ENCODE peak calls at places on chromosomes 1 and 21, in five cellular contexts. I is breast epithelium, N is sigmoid colon, J is GM23338, S is SK-N-SH. O is an unnamed sample.
A peak's percentile ranks its signal among the peaks of the same experiment; 100 is the strongest.

GRCh38 chr1:206419783-206420182 is 50.5 kb upstream of the IKBKE start:
- DNase-seq in I (no peak), N (no peak), J (no peak), S (no peak), O (no peak)

GRCh38 chr1:236685917-236686814 is at the start of gene ACTN2:
- DNase-seq in I (no peak), N (peak; percentile 76), J (peak; percentile 85), S (peak; percentile 94), O (peak; percentile 40)

GRCh38 chr1:30372792-30373433 is 350.5 kb downstream of the MATN1 start:
- DNase-seq in I (no peak), N (peak; percentile 44), J (no peak), S (no peak), O (no peak)

GRCh38 chr1:167057297-167057688 is 32.9 kb downstream of the GPA33 start:
- DNase-seq in I (no peak), N (no peak), J (peak; percentile 81), S (peak; percentile 50), O (no peak)

GRCh38 chr1:201718346-201719202 is 110.4 kb upstream of the IPO9 start:
- DNase-seq in I (no peak), N (peak; percentile 61), J (no peak), S (no peak), O (no peak)

GRCh38 chr1:79859212-79859948 is 852.9 kb upstream of the ADGRL4 start:
- DNase-seq in I (no peak), N (no peak), J (no peak), S (no peak), O (peak; percentile 9)

GRCh38 chr1:109056064-109056463 is 14.2 kb upstream of the WDR47 start:
- DNase-seq in I (no peak), N (no peak), J (no peak), S (no peak), O (no peak)

GRCh38 chr1:32311709-32312393 is 20.0 kb downstream of the HDAC1 start:
- DNase-seq in I (no peak), N (no peak), J (no peak), S (peak; percentile 59), O (no peak)

GRCh38 chr21:16419188-16419874 is 689.5 kb downstream of the USP25 start:
- DNase-seq in I (peak; percentile 47), N (peak; percentile 88), J (peak; percentile 6), S (peak; percentile 59), O (peak; percentile 12)

GRCh38 chr1:206803221-206803730 is 31.0 kb upstream of the IL10 start:
- DNase-seq in I (peak; percentile 33), N (no peak), J (no peak), S (no peak), O (peak; percentile 60)

GRCh38 chr1:78223417-78224215 is 177.8 kb downstream of the GIPC2 start:
- DNase-seq in I (no peak), N (no peak), J (no peak), S (no peak), O (no peak)

GRCh38 chr1:29629814-29630516 is 393.6 kb downstream of the PTPRU start:
- DNase-seq in I (no peak), N (no peak), J (no peak), S (no peak), O (no peak)

GRCh38 chr1:108200627-108201106 is 524 bp upstream of the SLC25A24 start:
- DNase-seq in I (no peak), N (no peak), J (peak; percentile 35), S (peak; percentile 67), O (peak; percentile 50)

GRCh38 chr1:160053548-160054365 is 16.2 kb downstream of the KCNJ10 start:
- DNase-seq in I (no peak), N (no peak), J (no peak), S (no peak), O (no peak)

GRCh38 chr21:17460094-17460493 is 52.7 kb upstream of the CXADR start:
- DNase-seq in I (no peak), N (no peak), J (no peak), S (no peak), O (no peak)

GRCh38 chr1:151860504-151861187 is 7.1 kb upstream of the THEM5 start:
- DNase-seq in I (peak; percentile 17), N (no peak), J (peak; percentile 87), S (no peak), O (no peak)

GRCh38 chr1:23116921-23117699 is 51.5 kb downstream of the LUZP1 start:
- DNase-seq in I (no peak), N (no peak), J (no peak), S (no peak), O (no peak)

GRCh38 chr1:46798820-46799219 is at the start of gene CYP4B1:
- DNase-seq in I (peak; percentile 41), N (peak; percentile 87), J (no peak), S (no peak), O (peak; percentile 39)

GRCh38 chr1:243742814-243743213 is 107.2 kb downstream of the AKT3 start:
- DNase-seq in I (no peak), N (no peak), J (no peak), S (no peak), O (no peak)

GRCh38 chr1:207021139-207021861 is 11.3 kb downstream of the C1orf116 start:
- DNase-seq in I (no peak), N (no peak), J (no peak), S (peak; percentile 45), O (no peak)

GRCh38 chr1:175146535-175147213 is 45.9 kb downstream of the KIAA0040 start:
- DNase-seq in I (no peak), N (peak; percentile 77), J (peak; percentile 91), S (peak; percentile 85), O (peak; percentile 68)

GRCh38 chr1:35557118-35557610 is at the start of gene KIAA0319L:
- DNase-seq in I (no peak), N (peak; percentile 94), J (peak; percentile 87), S (peak; percentile 94), O (peak; percentile 90)

GRCh38 chr21:43954042-43954441 is 58.1 kb upstream of the TRAPPC10 start:
- DNase-seq in I (no peak), N (no peak), J (no peak), S (no peak), O (no peak)

GRCh38 chr1:246532519-246532918 is 25.4 kb upstream of the SMYD3 start:
- DNase-seq in I (no peak), N (no peak), J (no peak), S (no peak), O (no peak)

GRCh38 chr1:182337736-182338571 is 53.6 kb downstream of the GLUL start:
- DNase-seq in I (no peak), N (peak; percentile 80), J (no peak), S (no peak), O (no peak)

GRCh38 chr1:183998045-183998444 is 39.5 kb downstream of the COLGALT2 start:
- DNase-seq in I (no peak), N (no peak), J (no peak), S (no peak), O (no peak)

GRCh38 chr1:245704765-245705164 is 550.0 kb downstream of the KIF26B start:
- DNase-seq in I (no peak), N (no peak), J (no peak), S (no peak), O (no peak)

GRCh38 chr1:162530318-162530984 is 31.1 kb upstream of the UAP1 start:
- DNase-seq in I (no peak), N (no peak), J (peak; percentile 85), S (no peak), O (peak; percentile 53)

GRCh38 chr21:35050348-35051286 is 1.5 kb upstream of the RUNX1 start:
- DNase-seq in I (no peak), N (peak; percentile 77), J (no peak), S (no peak), O (no peak)

GRCh38 chr1:169196566-169196965 is 90.1 kb downstream of the ATP1B1 start:
- DNase-seq in I (no peak), N (no peak), J (no peak), S (no peak), O (no peak)

GRCh38 chr1:1763657-1764621 is 14.3 kb downstream of the NADK start:
- DNase-seq in I (peak; percentile 86), N (no peak), J (no peak), S (no peak), O (no peak)

DNA sequence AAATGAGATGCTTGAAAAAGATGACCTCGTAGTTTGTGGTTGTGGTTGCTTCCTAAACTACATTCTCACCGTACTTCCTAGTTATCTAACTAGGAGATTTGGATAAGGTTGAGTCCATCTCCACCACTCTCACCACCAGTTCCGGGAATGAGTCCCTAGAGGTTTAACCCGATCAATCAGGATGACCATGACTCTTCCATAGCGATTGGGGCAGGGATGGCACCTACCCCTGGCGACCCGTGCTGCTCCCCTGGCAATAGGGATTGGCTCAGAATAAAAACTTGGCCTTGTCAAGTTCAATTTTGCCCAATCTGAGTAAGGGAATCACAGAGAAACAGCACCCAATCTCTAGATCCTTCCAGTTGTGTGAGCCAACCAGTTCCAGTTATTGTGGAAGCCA is 2.7 kb upstream of the MIS18A start:
- DNase-seq in I (no peak), N (no peak), J (no peak), S (no peak), O (no peak)
- H3K36me3 ChIP-seq in I (no peaks in the 10 kb centered on the region), N (no peaks in the 10 kb centered on the region), J (no peaks in the 10 kb centered on the region), S (peaks cover 3% of the 10 kb centered on the region), O (no peaks in the 10 kb centered on the region)

GRCh38 chr1:3099861-3100260 is 30.9 kb downstream of the PRDM16 start:
- DNase-seq in I (no peak), N (no peak), J (no peak), S (no peak), O (no peak)
- H3K27ac ChIP-seq in I (no peak overlapping the region), N (no peak overlapping the region), J (no peak overlapping the region), S (no peak overlapping the region), O (no peak overlapping the region)

GRCh38 chr1:22037520-22037919 is 15.0 kb upstream of the CDC42 start:
- DNase-seq in I (no peak), N (no peak), J (peak; percentile 46), S (no peak), O (no peak)
- TF ChIP-seq POLR2AphosphoS5 in I (no peak), N (no peak), J (no peak), S (no peak), O (no peak)

GRCh38 chr1:226108935-226109828 is 46.7 kb downstream of the H3-3A start:
- DNase-seq in I (peak; percentile 56), N (peak; percentile 74), J (no peak), S (no peak), O (no peak)
- H3K36me3 ChIP-seq in I (no peaks in the 10 kb centered on the region), N (no peaks in the 10 kb centered on the region), J (no peaks in the 10 kb centered on the region), S (no peaks in the 10 kb centered on the region), O (no peaks in the 10 kb centered on the region)

GRCh38 chr1:156898971-156899657 is 5.6 kb downstream of the PEAR1 start:
- DNase-seq in I (no peak), N (no peak), J (no peak), S (no peak), O (no peak)
- H3K27ac ChIP-seq in I (peak overlapping the region; percentile 97), N (no peak overlapping the region), J (no peak overlapping the region), S (no peak overlapping the region), O (no peak overlapping the region)

GRCh38 chr1:85297855-85298629 is 21.6 kb upstream of the BCL10 start:
- DNase-seq in I (peak; percentile 73), N (no peak), J (no peak), S (no peak), O (no peak)
- TF ChIP-seq POLR2AphosphoS5 in I (no peak), N (peak; percentile 61), J (no peak), S (peak; percentile 22), O (peak; percentile 56)

O was measured in transverse colon.